ENCODE peak calls at places on chromosome 6, in eight cellular contexts. T, F, A, H, O, G, D and Q are unnamed samples.

GRCh38 chr6:20805027-20805426 is 270.8 kb downstream of the CDKAL1 start:
- DNase-seq in T (no peak), F (peak; percentile 32), A (no peak), H (no peak), O (no peak), G (no peak), D (no peak), Q (no peak)

GRCh38 chr6:112298021-112298745 is 43.8 kb upstream of the LAMA4 start:
- DNase-seq in T (peak; percentile 20), F (peak; percentile 97), A (no peak), H (peak; percentile 73), O (no peak), G (peak; percentile 69), D (no peak), Q (peak; percentile 47)

GRCh38 chr6:2109796-2110195 is 135.6 kb downstream of the GMDS start:
- DNase-seq in T (no peak), F (no peak), A (no peak), H (no peak), O (no peak), G (no peak), D (no peak), Q (no peak)

GRCh38 chr6:9628819-9629218 is 786.1 kb downstream of the TFAP2A start:
- DNase-seq in T (no peak), F (peak; percentile 13), A (no peak), H (no peak), O (no peak), G (no peak), D (no peak), Q (no peak)

GRCh38 chr6:2734517-2735076 is 16.1 kb downstream of the MYLK4 start:
- DNase-seq in T (no peak), F (peak; percentile 58), A (no peak), H (no peak), O (no peak), G (no peak), D (no peak), Q (no peak)

GRCh38 chr6:45566882-45567281 is 189.1 kb upstream of the SUPT3H start:
- DNase-seq in T (no peak), F (peak; percentile 41), A (no peak), H (peak; percentile 80), O (no peak), G (no peak), D (peak; percentile 82), Q (no peak)

GRCh38 chr6:108581237-108581931 is 20.7 kb downstream of the FOXO3 start:
- DNase-seq in T (peak; percentile 73), F (peak; percentile 84), A (no peak), H (peak; percentile 33), O (peak; percentile 82), G (no peak), D (no peak), Q (peak; percentile 80)

GRCh38 chr6:113860165-113860955 is 3.2 kb downstream of the MARCKS start:
- DNase-seq in T (peak; percentile 43), F (peak; percentile 45), A (no peak), H (peak; percentile 22), O (peak; percentile 71), G (no peak), D (peak; percentile 43), Q (peak; percentile 61)

GRCh38 chr6:52976591-52977035 is 18.5 kb downstream of the GSTA4 start:
- DNase-seq in T (no peak), F (no peak), A (peak; percentile 52), H (no peak), O (no peak), G (no peak), D (peak; percentile 30), Q (no peak)

GRCh38 chr6:134678436-134678889 is 271.4 kb downstream of the ALDH8A1 start:
- DNase-seq in T (peak; percentile 12), F (peak; percentile 79), A (no peak), H (no peak), O (no peak), G (peak; percentile 24), D (no peak), Q (peak; percentile 30)

GRCh38 chr6:140380371-140381218 is 1006.1 kb upstream of the CITED2 start:
- DNase-seq in T (no peak), F (peak; percentile 50), A (no peak), H (peak; percentile 2), O (no peak), G (no peak), D (no peak), Q (no peak)

GRCh38 chr6:89828988-89829590 is 591 bp upstream of the CASP8AP2 start:
- DNase-seq in T (peak; percentile 18), F (no peak), A (no peak), H (no peak), O (no peak), G (no peak), D (peak; percentile 9), Q (no peak)

GRCh38 chr6:111274593-111275217 is 187.4 kb downstream of the SLC16A10 start:
- DNase-seq in T (no peak), F (no peak), A (no peak), H (no peak), O (no peak), G (no peak), D (no peak), Q (no peak)

DNA sequence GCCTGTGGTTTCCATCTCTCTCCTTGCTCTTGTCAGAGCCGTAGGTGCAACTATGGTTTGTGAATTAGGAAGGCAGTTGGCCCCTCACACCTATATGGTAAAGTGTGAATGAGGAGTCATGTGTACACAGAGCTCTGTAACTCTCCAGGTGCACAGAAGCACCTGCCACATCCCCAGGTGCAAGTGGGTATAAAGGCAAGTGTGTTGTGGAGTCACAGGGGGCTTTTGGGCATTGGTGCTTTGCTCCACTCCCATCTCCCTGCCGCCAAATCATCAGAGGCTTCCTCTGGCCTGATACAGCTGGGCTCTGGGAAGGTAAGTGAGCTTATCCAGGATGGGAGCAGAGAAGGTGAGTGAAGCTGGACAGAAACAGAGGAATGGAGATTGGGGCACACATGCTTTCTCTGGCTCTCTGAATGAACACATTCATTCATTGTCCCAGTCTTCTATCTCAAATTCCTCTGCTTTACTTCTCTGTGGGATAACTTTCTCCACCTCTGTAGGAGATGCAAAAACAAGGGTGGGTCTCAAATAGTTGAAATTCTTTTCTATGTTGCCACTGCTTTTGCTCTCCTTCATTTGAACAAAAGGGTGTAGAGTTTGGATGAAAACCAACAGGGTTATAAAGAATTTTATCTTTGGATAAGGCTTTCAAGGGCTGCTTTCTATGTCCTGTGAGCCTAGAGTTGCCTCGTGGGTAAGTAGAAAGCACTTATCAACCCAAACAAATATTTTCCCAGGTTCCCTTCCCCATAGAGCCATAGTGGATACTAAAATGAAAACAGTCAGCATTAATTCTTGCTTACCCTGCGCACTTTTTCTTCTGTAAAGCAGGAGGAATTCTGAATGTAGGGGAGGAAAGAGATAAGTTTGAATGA is 45.0 kb upstream of the RIPOR2 start:
- DNase-seq in T (no peak), F (no peak), A (no peak), H (peak; percentile 19), O (no peak), G (no peak), D (peak; percentile 39), Q (no peak)
- H3K4me3 ChIP-seq in T (no peak overlapping the region), F (no peak overlapping the region), A (no peak overlapping the region), H (no peak overlapping the region), O (no peak overlapping the region), G (no peak overlapping the region), D (no peak overlapping the region), Q (no peak overlapping the region)

DNA sequence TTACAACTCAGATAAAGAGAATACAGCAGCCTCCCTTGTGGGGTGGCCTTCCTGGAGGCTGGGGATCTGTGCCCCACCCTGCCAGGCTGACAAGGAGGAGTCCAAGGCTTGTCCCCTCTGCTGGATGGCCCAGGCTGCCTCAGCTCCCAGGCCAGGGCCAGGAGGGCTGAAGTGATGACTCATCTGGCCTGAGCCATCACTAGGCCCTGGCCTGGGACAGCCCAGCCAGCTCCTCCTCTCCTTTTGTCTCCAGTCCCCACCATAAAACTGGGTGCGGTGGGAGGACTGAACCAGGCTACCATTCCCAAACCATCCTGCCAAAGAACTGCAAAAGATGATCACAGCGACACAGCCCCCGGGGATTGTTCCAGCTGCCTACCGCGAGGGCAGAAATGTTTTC is 15.0 kb downstream of the GRM4 start:
- DNase-seq in T (no peak), F (no peak), A (no peak), H (no peak), O (no peak), G (no peak), D (no peak), Q (no peak)
- H3K27me3 ChIP-seq in T (no peaks in the 10 kb centered on the region), F (peaks cover 35% of the 10 kb centered on the region), A (peaks cover 36% of the 10 kb centered on the region), H (peaks cover 6% of the 10 kb centered on the region), O (peaks cover 24% of the 10 kb centered on the region), G (peaks cover 15% of the 10 kb centered on the region), D (no peaks in the 10 kb centered on the region), Q (no peaks in the 10 kb centered on the region)

GRCh38 chr6:56247654-56248122 is 308 bp upstream of the COL21A1 start:
- DNase-seq in T (no peak), F (no peak), A (no peak), H (no peak), O (no peak), G (no peak), D (no peak), Q (no peak)

GRCh38 chr6:56245903-56246351 is 1.5 kb downstream of the COL21A1 start:
- DNase-seq in T (no peak), F (peak; percentile 16), A (no peak), H (no peak), O (no peak), G (no peak), D (no peak), Q (no peak)

GRCh38 chr6:56246941-56247653 is at the start of gene COL21A1:
- DNase-seq in T (no peak), F (no peak), A (peak; percentile 49), H (peak; percentile 61), O (peak; percentile 58), G (no peak), D (peak; percentile 89), Q (peak; percentile 69)

GRCh38 chr6:56244528-56245253 is 2.7 kb downstream of the COL21A1 start:
- DNase-seq in T (no peak), F (no peak), A (no peak), H (no peak), O (no peak), G (no peak), D (no peak), Q (no peak)

GRCh38 chr6:56246544-56246940 is 838 bp downstream of the COL21A1 start:
- DNase-seq in T (no peak), F (no peak), A (no peak), H (peak; percentile 31), O (no peak), G (no peak), D (peak; percentile 5), Q (no peak)
- H3K4me3 ChIP-seq in T (no peak overlapping the region), F (no peak overlapping the region), A (peak overlapping the region; percentile 58), H (peak overlapping the region; percentile 72), O (peak overlapping the region; percentile 63), G (no peak overlapping the region), D (peak overlapping the region; percentile 55), Q (peak overlapping the region; percentile 51)

DNA sequence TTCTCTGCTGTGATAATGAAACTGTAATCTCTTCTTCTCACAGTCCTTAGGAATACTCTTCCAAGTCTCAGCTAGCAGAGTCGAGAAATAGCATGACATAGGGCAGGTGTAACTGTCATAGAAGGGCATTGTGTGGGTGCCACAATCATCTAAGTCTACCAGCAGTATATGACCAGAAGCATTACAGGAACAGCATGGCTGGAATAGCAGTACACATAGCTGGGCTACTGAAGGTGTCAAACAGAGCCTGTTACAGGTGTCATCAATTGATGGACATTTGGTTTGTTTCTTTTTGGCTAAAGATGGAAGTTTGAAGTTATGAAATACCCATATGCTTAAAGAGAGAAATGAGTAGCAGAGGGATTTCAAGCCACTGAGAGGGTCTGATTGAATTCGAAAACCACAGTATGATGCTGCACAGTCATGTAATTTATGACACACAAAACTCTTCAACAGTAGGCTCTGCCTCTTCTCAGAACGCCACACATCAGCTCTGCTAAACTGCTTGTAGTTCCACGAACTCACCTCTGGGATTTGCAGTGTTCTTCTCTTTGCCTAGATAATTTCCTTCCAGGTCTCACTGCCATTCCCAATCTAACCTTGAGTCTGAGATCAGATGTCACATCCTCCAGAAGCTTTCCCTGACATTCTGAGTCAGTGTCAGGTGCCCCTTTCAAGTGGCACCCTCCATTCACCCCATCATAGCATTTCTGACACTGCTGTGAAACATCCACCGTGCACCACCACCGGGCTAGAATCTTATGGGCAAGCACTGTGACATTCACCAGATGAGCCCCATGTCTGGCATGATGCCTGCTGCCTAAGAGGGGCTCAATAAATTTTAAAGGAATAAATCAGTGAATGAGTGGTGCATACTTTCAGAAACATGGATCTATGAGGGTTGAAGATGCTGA is 151.0 kb downstream of the ADAT2 start:
- DNase-seq in T (no peak), F (no peak), A (no peak), H (peak; percentile 2), O (no peak), G (no peak), D (no peak), Q (no peak)
- H3K27me3 ChIP-seq in T (no peaks in the 10 kb centered on the region), F (no peaks in the 10 kb centered on the region), A (no peaks in the 10 kb centered on the region), H (no peaks in the 10 kb centered on the region), O (no peaks in the 10 kb centered on the region), G (no peaks in the 10 kb centered on the region), D (no peaks in the 10 kb centered on the region), Q (no peaks in the 10 kb centered on the region)